ENCODE peak calls at places on chromosomes 1 and 21, in six cellular contexts. L, Z, P, H, K and J are unnamed samples.

GRCh38 chr1:54942976-54943375 is 37.5 kb upstream of the TMEM61 start:
- DNase-seq in Z (no peak), H (no peak), L (no peak), K (no peak), P (no peak), J (no peak)

GRCh38 chr1:116218922-116219321 is 107.7 kb downstream of the MAB21L3 start:
- DNase-seq in L (no peak), K (peak; percentile 45), Z (no peak), P (no peak), H (no peak), J (no peak)

GRCh38 chr1:81804320-81804719 is 3.6 kb downstream of the ADGRL2 start:
- DNase-seq in Z (no peak), H (no peak), L (no peak), K (no peak), P (no peak), J (no peak)

GRCh38 chr1:39688706-39689105 is 2.5 kb downstream of the HPCAL4 start:
- DNase-seq in Z (no peak), K (no peak), L (no peak), P (no peak), H (no peak), J (no peak)

GRCh38 chr1:246333855-246334254 is 173.2 kb downstream of the SMYD3 start:
- DNase-seq in Z (no peak), K (no peak), L (no peak), H (no peak), P (no peak), J (no peak)

GRCh38 chr1:24022611-24023359 is 42.7 kb upstream of the SRSF10 start:
- DNase-seq in K (no peak), P (no peak), L (no peak), H (no peak), Z (no peak), J (no peak)

GRCh38 chr1:91278754-91279153 is 125.9 kb downstream of the HFM1 start:
- DNase-seq in L (no peak), Z (no peak), K (no peak), P (no peak), H (no peak), J (peak; percentile 16)

GRCh38 chr1:202018476-202019234 is 8.3 kb downstream of the ELF3 start:
- DNase-seq in P (no peak), L (no peak), H (no peak), Z (peak; percentile 94), K (peak; percentile 93), J (peak; percentile 46)

GRCh38 chr21:31752352-31752751 is 20.4 kb upstream of the SCAF4 start:
- DNase-seq in H (no peak), L (no peak), Z (no peak), P (no peak), K (no peak), J (no peak)

GRCh38 chr1:206578115-206578935 is 33.9 kb downstream of the EIF2D start:
- DNase-seq in P (no peak), K (no peak), Z (no peak), H (no peak), L (no peak), J (no peak)

GRCh38 chr1:12435639-12436344 is 182.2 kb downstream of the DHRS3 start:
- DNase-seq in H (no peak), P (peak; percentile 27), K (no peak), Z (no peak), L (no peak), J (no peak)

GRCh38 chr21:44764319-44765230 is 37.0 kb downstream of the UBE2G2 start:
- DNase-seq in P (no peak), H (peak; percentile 41), L (no peak), K (no peak), Z (no peak), J (peak; percentile 36)

GRCh38 chr1:159068877-159069276 is 7.7 kb downstream of the AIM2 start:
- DNase-seq in Z (no peak), P (no peak), L (no peak), H (no peak), K (no peak), J (no peak)

GRCh38 chr1:179365342-179366092 is at the start of gene AXDND1:
- DNase-seq in Z (peak; percentile 92), K (peak; percentile 82), P (peak; percentile 75), L (peak; percentile 86), H (peak; percentile 75), J (peak; percentile 86)

GRCh38 chr1:41726899-41727748 is 191.6 kb downstream of the HIVEP3 start:
- DNase-seq in H (peak; percentile 57), L (peak; percentile 62), K (peak; percentile 51), P (no peak), Z (peak; percentile 81), J (no peak)

GRCh38 chr1:67496329-67496728 is 66.1 kb upstream of the SERBP1 start:
- DNase-seq in K (no peak), Z (no peak), H (no peak), P (no peak), L (no peak), J (no peak)

GRCh38 chr1:76035053-76035452 is 39.5 kb upstream of the ST6GALNAC3 start:
- DNase-seq in H (no peak), Z (no peak), L (no peak), K (no peak), P (no peak), J (peak; percentile 2)

GRCh38 chr1:26758358-26758757 is 29.4 kb upstream of the PIGV start:
- DNase-seq in K (no peak), P (no peak), Z (no peak), L (no peak), H (no peak), J (no peak)

GRCh38 chr1:206787956-206788355 is 15.7 kb upstream of the IL10 start:
- DNase-seq in H (no peak), P (no peak), Z (no peak), L (no peak), K (no peak), J (no peak)

GRCh38 chr1:178867670-178868069 is 3.2 kb downstream of the ANGPTL1 start:
- DNase-seq in P (no peak), K (no peak), L (no peak), H (no peak), Z (no peak), J (no peak)

GRCh38 chr1:223726380-223727001 is 14.2 kb downstream of the CAPN2 start:
- DNase-seq in H (peak; percentile 81), L (peak; percentile 81), K (peak; percentile 61), Z (no peak), P (peak; percentile 70), J (peak; percentile 27)

GRCh38 chr1:226643167-226643566 is 94.6 kb downstream of the STUM start:
- DNase-seq in P (peak; percentile 85), H (peak; percentile 77), L (no peak), Z (peak; percentile 55), K (no peak), J (no peak)

GRCh38 chr1:223010552-223011229 is 132.4 kb downstream of the TLR5 start:
- DNase-seq in Z (no peak), H (no peak), K (no peak), L (no peak), P (no peak), J (no peak)

GRCh38 chr1:1782399-1783221 is 4.3 kb upstream of the NADK start:
- DNase-seq in H (no peak), P (no peak), L (peak; percentile 77), Z (peak; percentile 90), K (peak; percentile 88), J (peak; percentile 33)

GRCh38 chr1:33792651-33793050 is 71.2 kb upstream of the HMGB4 start:
- DNase-seq in H (no peak), Z (no peak), K (no peak), P (no peak), L (no peak), J (no peak)

GRCh38 chr21:15410853-15411252 is 318.9 kb upstream of the USP25 start:
- DNase-seq in K (no peak), H (no peak), Z (no peak), P (no peak), L (no peak), J (no peak)

GRCh38 chr1:82446955-82447354 is 646.2 kb downstream of the ADGRL2 start:
- DNase-seq in K (no peak), Z (no peak), L (no peak), H (no peak), P (no peak), J (no peak)

GRCh38 chr1:196115641-196116040 is 492.6 kb downstream of the KCNT2 start:
- DNase-seq in P (no peak), L (peak; percentile 36), K (no peak), Z (no peak), H (no peak), J (peak; percentile 25)

GRCh38 chr1:8075511-8076051 is 49.5 kb upstream of the ERRFI1 start:
- DNase-seq in Z (no peak), K (no peak), H (no peak), L (no peak), P (no peak), J (no peak)

GRCh38 chr1:8076171-8076570 is 50.1 kb upstream of the ERRFI1 start:
- DNase-seq in P (no peak), H (no peak), L (no peak), Z (no peak), K (peak; percentile 64), J (no peak)

GRCh38 chr1:8077602-8078001 is 51.5 kb upstream of the ERRFI1 start:
- DNase-seq in P (no peak), L (no peak), H (no peak), Z (no peak), K (no peak), J (no peak)

GRCh38 chr1:8078176-8078671 is 52.1 kb upstream of the ERRFI1 start:
- DNase-seq in K (no peak), Z (no peak), H (no peak), L (no peak), P (no peak), J (no peak)

GRCh38 chr1:8077120-8077573 is 51.0 kb upstream of the ERRFI1 start:
- DNase-seq in P (no peak), K (peak; percentile 71), L (no peak), H (no peak), Z (no peak), J (no peak)
- TF ChIP-seq POLR2A in P (no peak), K (no peak), L (no peak), H (no peak), Z (no peak), J (no peak)

GRCh38 chr1:155134858-155135415 is 715 bp upstream of the SLC50A1 start:
- DNase-seq in H (no peak), Z (peak; percentile 91), L (peak; percentile 94), K (peak; percentile 94), P (no peak), J (peak; percentile 83)
- TF ChIP-seq POLR2A in H (no peak), Z (no peak), L (no peak), K (no peak), P (no peak), J (no peak)

DNA sequence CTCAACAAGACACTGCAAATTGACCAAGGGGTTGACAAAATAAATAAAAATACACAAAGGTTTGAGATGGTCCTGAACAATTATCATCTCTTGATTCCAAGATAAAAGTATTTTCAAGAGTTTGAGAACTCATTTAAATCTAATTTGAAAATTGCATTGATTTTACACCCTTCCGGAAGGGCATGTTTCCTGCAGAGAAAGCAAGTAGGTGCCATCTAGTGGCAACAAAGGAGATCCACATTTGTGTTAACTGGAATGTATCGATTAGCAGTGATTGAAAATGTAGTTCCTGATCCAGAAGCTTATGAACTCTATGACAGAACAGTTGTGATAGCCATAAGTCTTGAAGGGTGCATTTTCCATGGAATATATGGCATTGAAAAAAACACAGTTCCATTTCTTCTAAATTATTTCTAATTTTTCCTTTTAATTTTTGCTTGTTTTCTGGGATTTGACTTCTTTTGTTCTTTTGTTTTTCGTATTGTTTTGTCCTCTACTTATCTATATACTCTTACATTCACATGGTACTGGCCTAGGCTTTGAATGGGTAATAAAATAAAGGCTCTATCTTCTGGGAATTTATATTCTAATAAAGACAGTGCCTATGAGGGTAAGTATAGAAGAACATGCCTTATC is 143.7 kb downstream of the DNM3 start:
- DNase-seq in H (no peak), L (no peak), P (no peak), Z (no peak), K (no peak), J (peak; percentile 45)
- TF ChIP-seq POLR2A in H (no peak), L (no peak), P (no peak), Z (no peak), K (no peak), J (no peak)

GRCh38 chr1:32197074-32197473 is 3.3 kb upstream of the CCDC28B start:
- DNase-seq in K (no peak), Z (no peak), H (no peak), P (no peak), L (no peak), J (no peak)
- TF ChIP-seq POLR2A in K (no peak), Z (no peak), H (no peak), P (no peak), L (no peak), J (no peak)